ENCODE peak calls at places on chromosomes 6 and 20, in eight cellular contexts. L is stimulated activated CD8-positive, alpha-beta memory T cell treated with anti-CD3 and anti-CD28 coated beads, Interleukin-4, amount 100 ng/mL, for 1 hour; N is left cardiac atrium; R is activated gamma-delta T cell treated with Interleukin-2 at 50 U/mL for 16 hours; V is NCI-H510A; O is substantia nigra; K is AG08395; P is A172. B is an unnamed sample.

GRCh38 chr20:35720165-35721123 is 21.2 kb downstream of the ROMO1 start:
- DNase-seq in L (no peak), N (no peak), R (no peak), V (no peak), O (no peak), K (no peak), P (no peak), B (no peak)

GRCh38 chr6:161370882-161371281 is 97.0 kb upstream of the AGPAT4 start:
- DNase-seq in L (peak), N (peak), R (peak), V (peak), O (peak), K (peak), P (peak), B (peak)

GRCh38 chr6:39432311-39433025 is 110.0 kb upstream of the KCNK16 start:
- DNase-seq in L (no peak), N (no peak), R (no peak), V (no peak), O (no peak), K (peak), P (no peak), B (no peak)

GRCh38 chr20:38685853-38686473 is 38.3 kb upstream of the SLC32A1 start:
- DNase-seq in L (no peak), N (peak), R (peak), V (no peak), O (no peak), K (peak), P (peak), B (peak)

GRCh38 chr20:46261456-46262253 is 46.6 kb downstream of the CDH22 start:
- DNase-seq in L (no peak), N (no peak), R (no peak), V (no peak), O (no peak), K (no peak), P (no peak), B (no peak)

GRCh38 chr6:134757911-134758361 is 192.0 kb downstream of the ALDH8A1 start:
- DNase-seq in L (no peak), N (no peak), R (no peak), V (no peak), O (no peak), K (no peak), P (no peak), B (no peak)

GRCh38 chr20:44079968-44080560 is 106.9 kb downstream of the JPH2 start:
- DNase-seq in L (no peak), N (no peak), R (no peak), V (no peak), O (no peak), K (no peak), P (peak), B (peak)

GRCh38 chr6:34056301-34056700 is 89.6 kb downstream of the GRM4 start:
- DNase-seq in L (no peak), N (peak), R (no peak), V (peak), O (no peak), K (peak), P (no peak), B (peak)

GRCh38 chr20:63064745-63065711 is 58.3 kb upstream of the BHLHE23 start:
- DNase-seq in L (no peak), N (peak), R (no peak), V (no peak), O (no peak), K (no peak), P (no peak), B (no peak)

GRCh38 chr20:39660251-39660650 is 698.1 kb downstream of the DHX35 start:
- DNase-seq in L (no peak), N (no peak), R (no peak), V (no peak), O (no peak), K (no peak), P (peak), B (no peak)

GRCh38 chr20:15895560-15896084 is 677.6 kb downstream of the KIF16B start:
- DNase-seq in L (no peak), N (no peak), R (no peak), V (no peak), O (no peak), K (no peak), P (no peak), B (no peak)

GRCh38 chr20:63275825-63276224 is 3.2 kb downstream of the ARFGAP1 start:
- DNase-seq in L (no peak), N (no peak), R (no peak), V (no peak), O (no peak), K (no peak), P (no peak), B (no peak)

GRCh38 chr20:19012671-19013070 is 199.1 kb downstream of the SCP2D1 start:
- DNase-seq in L (no peak), N (no peak), R (no peak), V (no peak), O (no peak), K (peak), P (peak), B (no peak)

GRCh38 chr20:2387180-2387577 is 6.5 kb downstream of the TGM6 start:
- DNase-seq in L (no peak), N (no peak), R (no peak), V (no peak), O (no peak), K (no peak), P (peak), B (peak)

GRCh38 chr20:25233016-25233772 is 14.7 kb upstream of the PYGB start:
- DNase-seq in L (no peak), N (peak), R (no peak), V (no peak), O (no peak), K (peak), P (peak), B (peak)

GRCh38 chr6:105319331-105319730 is 83.6 kb downstream of the PREP start:
- DNase-seq in L (no peak), N (no peak), R (no peak), V (no peak), O (no peak), K (peak), P (no peak), B (peak)

GRCh38 chr20:16709017-16709416 is 20.8 kb upstream of the SNRPB2 start:
- DNase-seq in L (no peak), N (no peak), R (no peak), V (no peak), O (no peak), K (no peak), P (no peak), B (no peak)

GRCh38 chr6:70763754-70764153 is 96.1 kb downstream of the SMAP1 start:
- DNase-seq in L (no peak), N (no peak), R (no peak), V (no peak), O (no peak), K (peak), P (peak), B (no peak)

GRCh38 chr6:33254591-33254990 is 17.1 kb downstream of the VPS52 start:
- DNase-seq in L (no peak), N (no peak), R (no peak), V (no peak), O (no peak), K (no peak), P (no peak), B (no peak)

GRCh38 chr20:62795023-62795761 is 1.1 kb upstream of the MRGBP start:
- DNase-seq in L (peak), N (no peak), R (peak), V (peak), O (no peak), K (no peak), P (no peak), B (peak)

GRCh38 chr6:94645191-94645590 is 932.1 kb upstream of the MANEA start:
- DNase-seq in L (no peak), N (no peak), R (no peak), V (no peak), O (no peak), K (no peak), P (no peak), B (no peak)

GRCh38 chr6:139586273-139586672 is 211.8 kb upstream of the CITED2 start:
- DNase-seq in L (no peak), N (no peak), R (no peak), V (no peak), O (no peak), K (no peak), P (no peak), B (no peak)

GRCh38 chr6:78530208-78530607 is 337.1 kb upstream of the IRAK1BP1 start:
- DNase-seq in L (no peak), N (no peak), R (no peak), V (no peak), O (no peak), K (no peak), P (no peak), B (no peak)

GRCh38 chr20:33539129-33539528 is 49.2 kb downstream of the CBFA2T2 start:
- DNase-seq in L (no peak), N (no peak), R (no peak), V (no peak), O (no peak), K (peak), P (no peak), B (no peak)

GRCh38 chr20:32775240-32775991 is 13.2 kb downstream of the DNMT3B start:
- DNase-seq in L (no peak), N (no peak), R (no peak), V (no peak), O (no peak), K (no peak), P (no peak), B (no peak)

B was measured in NCI-H226.